ENCODE peak calls at places on chromosomes 1 and 21, in seven cellular contexts. S, U, Q, F, P, Y and D are unnamed samples.

GRCh38 chr1:233671286-233671685 is 57.4 kb downstream of the KCNK1 start:
- DNase-seq in P (no peak), F (no peak), U (no peak), S (no peak), Q (no peak), Y (no peak), D (no peak)

GRCh38 chr1:229894535-229894934 is 172.5 kb upstream of the GALNT2 start:
- DNase-seq in S (no peak), Q (no peak), U (no peak), P (no peak), Y (no peak), F (no peak), D (no peak)

GRCh38 chr1:236151739-236152424 is 9.5 kb downstream of the GPR137B start:
- DNase-seq in F (no peak), Q (no peak), S (no peak), P (no peak), U (no peak), Y (peak; percentile 49), D (no peak)

GRCh38 chr1:92085727-92086126 is 5.6 kb downstream of the BTBD8 start:
- DNase-seq in P (no peak), U (peak; percentile 10), S (no peak), Q (no peak), F (peak; percentile 18), Y (no peak), D (peak; percentile 6)

GRCh38 chr1:240499012-240499411 is 112.9 kb downstream of the GREM2 start:
- DNase-seq in F (peak; percentile 42), Q (peak; percentile 72), S (no peak), P (no peak), Y (no peak), U (peak; percentile 39), D (peak; percentile 36)

GRCh38 chr1:181239086-181239485 is 150.6 kb downstream of the IER5 start:
- DNase-seq in Y (no peak), S (no peak), U (no peak), F (no peak), Q (no peak), P (no peak), D (no peak)

GRCh38 chr1:244887281-244887680 is 22.9 kb upstream of the HNRNPU start:
- DNase-seq in U (no peak), Y (no peak), S (no peak), Q (no peak), F (no peak), P (no peak), D (no peak)

GRCh38 chr1:238153939-238154338 is 263.2 kb upstream of the ZP4 start:
- DNase-seq in P (no peak), F (no peak), Y (no peak), Q (no peak), S (no peak), U (no peak), D (no peak)

GRCh38 chr21:42063578-42064521 is 7.3 kb upstream of the UMODL1 start:
- DNase-seq in U (no peak), Y (no peak), Q (no peak), S (peak; percentile 69), F (no peak), P (no peak), D (no peak)

GRCh38 chr1:2019162-2019542 is at the start of gene GABRD:
- DNase-seq in S (no peak), F (peak; percentile 6), U (no peak), P (no peak), Q (peak; percentile 36), Y (no peak), D (no peak)

GRCh38 chr1:1171551-1172340 is 1.9 kb upstream of the TTLL10 start:
- DNase-seq in U (no peak), Q (no peak), Y (peak; percentile 17), F (no peak), P (peak; percentile 37), S (peak; percentile 17), D (no peak)

GRCh38 chr1:202283379-202283844 is 58.3 kb downstream of the UBE2T start:
- DNase-seq in S (peak; percentile 8), Y (no peak), Q (peak; percentile 85), F (peak; percentile 87), U (peak; percentile 43), P (no peak), D (peak; percentile 60)

GRCh38 chr1:219772265-219773036 is 155.9 kb downstream of the SLC30A10 start:
- DNase-seq in Y (peak; percentile 43), Q (no peak), U (no peak), P (no peak), F (no peak), S (no peak), D (no peak)